ENCODE peak calls at places on chromosomes 1 and 21, in seven cellular contexts. One of them, this sample, is unnamed.

GRCh38 chr1:182174202-182174855 is 112.8 kb upstream of the ZNF648 start:
- DNase-seq in mesendoderm: peak; percentile 7
- DNase-seq in H9: no peak
- DNase-seq in IMR-90: no peak
- DNase-seq in H1: no peak
- DNase-seq in trophoblast cell: no peak
- DNase-seq in neuronal stem cell: no peak
- DNase-seq in this sample: no peak

GRCh38 chr1:2443285-2444137 is 31.1 kb upstream of the PEX10 start:
- DNase-seq in mesendoderm: no peak
- DNase-seq in H9: peak; percentile 59
- DNase-seq in IMR-90: no peak
- DNase-seq in H1: peak; percentile 76
- DNase-seq in trophoblast cell: no peak
- DNase-seq in neuronal stem cell: no peak
- DNase-seq in this sample: no peak

GRCh38 chr1:87872189-87872588 is 543.5 kb downstream of the LMO4 start:
- DNase-seq in mesendoderm: no peak
- DNase-seq in H9: no peak
- DNase-seq in IMR-90: no peak
- DNase-seq in H1: no peak
- DNase-seq in trophoblast cell: no peak
- DNase-seq in neuronal stem cell: no peak
- DNase-seq in this sample: no peak

GRCh38 chr1:62724430-62724829 is 36.2 kb upstream of the DOCK7 start:
- DNase-seq in mesendoderm: no peak
- DNase-seq in H9: no peak
- DNase-seq in IMR-90: no peak
- DNase-seq in H1: no peak
- DNase-seq in trophoblast cell: no peak
- DNase-seq in neuronal stem cell: no peak
- DNase-seq in this sample: no peak

GRCh38 chr21:46008893-46009635 is 27.5 kb downstream of the COL6A1 start:
- DNase-seq in mesendoderm: no peak
- DNase-seq in H9: no peak
- DNase-seq in IMR-90: no peak
- DNase-seq in H1: peak; percentile 39
- DNase-seq in trophoblast cell: no peak
- DNase-seq in neuronal stem cell: no peak
- DNase-seq in this sample: no peak

GRCh38 chr21:35436899-35437298 is 387.8 kb upstream of the RUNX1 start:
- DNase-seq in mesendoderm: peak; percentile 40
- DNase-seq in H9: no peak
- DNase-seq in IMR-90: no peak
- DNase-seq in H1: no peak
- DNase-seq in trophoblast cell: no peak
- DNase-seq in neuronal stem cell: no peak
- DNase-seq in this sample: no peak

GRCh38 chr1:24283326-24284155 is 35.6 kb upstream of the GRHL3 start:
- DNase-seq in mesendoderm: no peak
- DNase-seq in H9: no peak
- DNase-seq in IMR-90: peak; percentile 86
- DNase-seq in H1: no peak
- DNase-seq in trophoblast cell: peak; percentile 29
- DNase-seq in neuronal stem cell: no peak
- DNase-seq in this sample: peak; percentile 94

GRCh38 chr1:183139281-183139942 is 46.7 kb upstream of the LAMC2 start:
- DNase-seq in mesendoderm: no peak
- DNase-seq in H9: no peak
- DNase-seq in IMR-90: peak; percentile 67
- DNase-seq in H1: no peak
- DNase-seq in trophoblast cell: no peak
- DNase-seq in neuronal stem cell: no peak
- DNase-seq in this sample: peak; percentile 76

GRCh38 chr1:20735581-20736111 is 3.1 kb upstream of the SH2D5 start:
- DNase-seq in mesendoderm: no peak
- DNase-seq in H9: no peak
- DNase-seq in IMR-90: peak; percentile 25
- DNase-seq in H1: no peak
- DNase-seq in trophoblast cell: no peak
- DNase-seq in neuronal stem cell: no peak
- DNase-seq in this sample: no peak

GRCh38 chr1:78146137-78146822 is 100.5 kb downstream of the GIPC2 start:
- DNase-seq in mesendoderm: no peak
- DNase-seq in H9: no peak
- DNase-seq in IMR-90: no peak
- DNase-seq in H1: no peak
- DNase-seq in trophoblast cell: no peak
- DNase-seq in neuronal stem cell: no peak
- DNase-seq in this sample: no peak

GRCh38 chr1:5110508-5110907 is 456.1 kb downstream of the AJAP1 start:
- DNase-seq in mesendoderm: no peak
- DNase-seq in H9: no peak
- DNase-seq in IMR-90: no peak
- DNase-seq in H1: no peak
- DNase-seq in trophoblast cell: no peak
- DNase-seq in neuronal stem cell: no peak
- DNase-seq in this sample: no peak

GRCh38 chr1:200561856-200562214 is 58.7 kb downstream of the KIF14 start:
- DNase-seq in mesendoderm: no peak
- DNase-seq in H9: no peak
- DNase-seq in IMR-90: no peak
- DNase-seq in H1: no peak
- DNase-seq in trophoblast cell: no peak
- DNase-seq in neuronal stem cell: no peak
- DNase-seq in this sample: no peak

GRCh38 chr1:12496154-12496961 is 121.7 kb downstream of the DHRS3 start:
- DNase-seq in mesendoderm: no peak
- DNase-seq in H9: no peak
- DNase-seq in IMR-90: no peak
- DNase-seq in H1: no peak
- DNase-seq in trophoblast cell: peak; percentile 42
- DNase-seq in neuronal stem cell: no peak
- DNase-seq in this sample: no peak

GRCh38 chr1:233376711-233377110 is 49.2 kb downstream of the MAP3K21 start:
- DNase-seq in mesendoderm: no peak
- DNase-seq in H9: no peak
- DNase-seq in IMR-90: no peak
- DNase-seq in H1: no peak
- DNase-seq in trophoblast cell: no peak
- DNase-seq in neuronal stem cell: no peak
- DNase-seq in this sample: no peak

GRCh38 chr1:79815115-79815514 is 808.6 kb upstream of the ADGRL4 start:
- DNase-seq in mesendoderm: no peak
- DNase-seq in H9: no peak
- DNase-seq in IMR-90: no peak
- DNase-seq in H1: no peak
- DNase-seq in trophoblast cell: no peak
- DNase-seq in neuronal stem cell: no peak
- DNase-seq in this sample: no peak

GRCh38 chr1:157404614-157405013 is 147.7 kb downstream of the FCRL5 start:
- DNase-seq in mesendoderm: no peak
- DNase-seq in H9: no peak
- DNase-seq in IMR-90: no peak
- DNase-seq in H1: no peak
- DNase-seq in trophoblast cell: no peak
- DNase-seq in neuronal stem cell: no peak
- DNase-seq in this sample: no peak

GRCh38 chr1:2784854-2785630 is 16.5 kb downstream of the TTC34 start:
- DNase-seq in mesendoderm: no peak
- DNase-seq in H9: no peak
- DNase-seq in IMR-90: no peak
- DNase-seq in H1: no peak
- DNase-seq in trophoblast cell: no peak
- DNase-seq in neuronal stem cell: no peak
- DNase-seq in this sample: no peak

GRCh38 chr1:53572802-53573148 is 113.6 kb downstream of the DMRTB1 start:
- DNase-seq in mesendoderm: no peak
- DNase-seq in H9: no peak
- DNase-seq in IMR-90: no peak
- DNase-seq in H1: no peak
- DNase-seq in trophoblast cell: no peak
- DNase-seq in neuronal stem cell: no peak
- DNase-seq in this sample: no peak

GRCh38 chr1:81714636-81715035 is 86.1 kb upstream of the ADGRL2 start:
- DNase-seq in mesendoderm: no peak
- DNase-seq in H9: no peak
- DNase-seq in IMR-90: no peak
- DNase-seq in H1: no peak
- DNase-seq in trophoblast cell: no peak
- DNase-seq in neuronal stem cell: no peak
- DNase-seq in this sample: no peak

GRCh38 chr21:27802816-27803475 is 836.1 kb upstream of the ADAMTS5 start:
- DNase-seq in mesendoderm: peak; percentile 71
- DNase-seq in H9: peak; percentile 57
- DNase-seq in IMR-90: peak; percentile 31
- DNase-seq in H1: peak; percentile 66
- DNase-seq in trophoblast cell: no peak
- DNase-seq in neuronal stem cell: peak; percentile 18
- DNase-seq in this sample: no peak

GRCh38 chr1:21184266-21184665 is 7.6 kb upstream of the EIF4G3 start:
- DNase-seq in mesendoderm: no peak
- DNase-seq in H9: no peak
- DNase-seq in IMR-90: no peak
- DNase-seq in H1: no peak
- DNase-seq in trophoblast cell: no peak
- DNase-seq in neuronal stem cell: no peak
- DNase-seq in this sample: no peak

GRCh38 chr1:102970496-102971078 is 137.7 kb downstream of the COL11A1 start:
- DNase-seq in mesendoderm: peak; percentile 75
- DNase-seq in H9: peak; percentile 32
- DNase-seq in IMR-90: peak; percentile 75
- DNase-seq in H1: peak; percentile 47
- DNase-seq in trophoblast cell: peak; percentile 6
- DNase-seq in neuronal stem cell: peak; percentile 37
- DNase-seq in this sample: peak; percentile 65

GRCh38 chr21:34204481-34205439 is 131.4 kb downstream of the MRPS6 start:
- DNase-seq in mesendoderm: no peak
- DNase-seq in H9: no peak
- DNase-seq in IMR-90: no peak
- DNase-seq in H1: no peak
- DNase-seq in trophoblast cell: peak; percentile 30
- DNase-seq in neuronal stem cell: no peak
- DNase-seq in this sample: no peak

GRCh38 chr1:164473544-164473943 is 85.4 kb upstream of the PBX1 start:
- DNase-seq in mesendoderm: peak; percentile 23
- DNase-seq in H9: no peak
- DNase-seq in IMR-90: no peak
- DNase-seq in H1: no peak
- DNase-seq in trophoblast cell: no peak
- DNase-seq in neuronal stem cell: no peak
- DNase-seq in this sample: no peak

GRCh38 chr1:151907363-151908139 is 1.8 kb downstream of the THEM4 start:
- DNase-seq in mesendoderm: peak; percentile 46
- DNase-seq in H9: no peak
- DNase-seq in IMR-90: no peak
- DNase-seq in H1: no peak
- DNase-seq in trophoblast cell: no peak
- DNase-seq in neuronal stem cell: peak; percentile 12
- DNase-seq in this sample: no peak

GRCh38 chr1:89994231-89994804 is 592 bp upstream of the ZNF326 start:
- DNase-seq in mesendoderm: peak; percentile 7
- DNase-seq in H9: no peak
- DNase-seq in IMR-90: no peak
- DNase-seq in H1: no peak
- DNase-seq in trophoblast cell: no peak
- DNase-seq in neuronal stem cell: no peak
- DNase-seq in this sample: no peak
- H3K18ac ChIP-seq in mesendoderm: peak overlapping the region; percentile 73
- H3K18ac ChIP-seq in H9: no peak overlapping the region
- H3K18ac ChIP-seq in IMR-90: no peak overlapping the region
- H3K18ac ChIP-seq in H1: no peak overlapping the region
- H3K18ac ChIP-seq in trophoblast cell: no peak overlapping the region
- H3K18ac ChIP-seq in neuronal stem cell: no peak overlapping the region
- H3K18ac ChIP-seq in this sample: no peak overlapping the region

DNA sequence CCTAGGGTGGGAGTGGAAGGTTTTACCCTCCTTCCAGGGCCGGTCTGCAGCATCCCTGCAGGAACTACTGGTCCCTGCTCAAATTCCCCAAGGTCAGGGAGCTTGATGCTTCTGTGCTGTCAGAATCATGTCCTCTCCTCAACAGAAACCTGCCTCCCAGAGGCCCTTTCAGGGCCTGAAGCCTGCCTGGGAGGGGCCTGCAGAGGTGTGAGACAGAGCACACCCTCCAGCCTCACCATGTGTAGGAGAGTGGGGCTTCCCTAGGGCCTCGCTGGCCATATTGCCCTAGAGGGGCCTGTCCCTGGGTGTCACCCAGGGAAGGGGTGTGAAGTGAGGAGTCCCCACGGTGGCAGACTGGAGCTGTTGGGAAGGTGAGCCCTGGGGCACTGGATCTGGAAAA is 21.1 kb downstream of the KNCN start:
- DNase-seq in mesendoderm: peak; percentile 62
- DNase-seq in H9: no peak
- DNase-seq in IMR-90: no peak
- DNase-seq in H1: no peak
- DNase-seq in trophoblast cell: no peak
- DNase-seq in neuronal stem cell: no peak
- DNase-seq in this sample: no peak
- H3K18ac ChIP-seq in mesendoderm: no peak overlapping the region
- H3K18ac ChIP-seq in H9: no peak overlapping the region
- H3K18ac ChIP-seq in IMR-90: no peak overlapping the region
- H3K18ac ChIP-seq in H1: no peak overlapping the region
- H3K18ac ChIP-seq in trophoblast cell: no peak overlapping the region
- H3K18ac ChIP-seq in neuronal stem cell: no peak overlapping the region
- H3K18ac ChIP-seq in this sample: no peak overlapping the region

GRCh38 chr1:15623435-15623834 is 6.2 kb downstream of the DDI2 start:
- DNase-seq in mesendoderm: no peak
- DNase-seq in H9: no peak
- DNase-seq in IMR-90: no peak
- DNase-seq in H1: no peak
- DNase-seq in trophoblast cell: no peak
- DNase-seq in neuronal stem cell: no peak
- DNase-seq in this sample: no peak
- H3K18ac ChIP-seq in mesendoderm: no peak overlapping the region
- H3K18ac ChIP-seq in H9: no peak overlapping the region
- H3K18ac ChIP-seq in IMR-90: no peak overlapping the region
- H3K18ac ChIP-seq in H1: no peak overlapping the region
- H3K18ac ChIP-seq in trophoblast cell: no peak overlapping the region
- H3K18ac ChIP-seq in neuronal stem cell: no peak overlapping the region
- H3K18ac ChIP-seq in this sample: no peak overlapping the region

DNA sequence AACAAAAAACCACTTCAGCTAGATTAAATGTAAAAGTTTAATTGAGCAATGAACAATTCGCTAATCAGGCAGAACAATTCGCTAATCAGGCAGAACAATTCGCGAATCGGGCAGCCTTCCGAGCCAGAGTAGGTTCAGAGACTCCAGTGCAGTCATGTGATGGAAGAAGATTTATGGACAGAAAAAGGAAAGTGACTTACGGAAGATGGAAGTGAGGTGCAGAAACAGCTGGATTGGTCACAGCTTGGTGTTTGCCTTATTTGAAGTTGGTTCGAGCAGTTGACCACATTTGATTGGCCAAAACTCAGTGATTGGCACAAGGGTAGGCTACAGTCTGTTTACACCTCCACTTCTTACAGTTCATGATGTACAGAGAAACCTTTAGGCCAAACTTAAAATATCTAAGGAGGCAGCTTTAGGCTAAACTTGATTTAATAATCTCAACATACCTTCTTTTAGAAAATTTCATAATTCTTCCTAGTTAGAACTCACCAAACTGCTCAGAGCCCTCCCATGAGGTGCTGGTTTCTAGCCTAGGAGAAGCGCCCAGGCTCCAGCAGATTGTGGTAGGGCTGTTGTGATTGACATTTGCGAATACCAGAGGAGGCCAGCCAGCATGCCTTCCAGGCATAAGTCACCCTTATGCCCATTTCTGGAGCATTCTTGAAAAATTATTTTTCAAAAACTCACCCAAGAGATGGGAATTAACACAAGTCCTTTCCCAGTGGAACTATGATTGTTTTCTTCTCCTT is 22.8 kb upstream of the KCNC4 start:
- DNase-seq in mesendoderm: no peak
- DNase-seq in H9: no peak
- DNase-seq in IMR-90: no peak
- DNase-seq in H1: no peak
- DNase-seq in trophoblast cell: peak; percentile 97
- DNase-seq in neuronal stem cell: no peak
- DNase-seq in this sample: no peak
- H3K18ac ChIP-seq in mesendoderm: no peak overlapping the region
- H3K18ac ChIP-seq in H9: no peak overlapping the region
- H3K18ac ChIP-seq in IMR-90: no peak overlapping the region
- H3K18ac ChIP-seq in H1: no peak overlapping the region
- H3K18ac ChIP-seq in trophoblast cell: no peak overlapping the region
- H3K18ac ChIP-seq in neuronal stem cell: no peak overlapping the region
- H3K18ac ChIP-seq in this sample: no peak overlapping the region